ENCODE peak calls at places on chromosomes 12 and 14, in five cellular contexts. J is body of pancreas, Z is fibroblast of lung, V is uterus, C is psoas muscle. H is an unnamed sample. For H3K36me3, the result is how much of the 10 kb centered on the place peaks cover.

GRCh38 chr12:91335724-91336123 is 153.1 kb upstream of the DCN start:
- DNase-seq in J (no peak), Z (no peak), V (no peak), C (no peak), H (no peak)

GRCh38 chr14:88879016-88879415 is 54.6 kb downstream of the TTC8 start:
- DNase-seq in J (no peak), Z (peak), V (no peak), C (no peak), H (peak)

GRCh38 chr12:105100207-105100985 is 7.1 kb upstream of the WASHC4 start:
- DNase-seq in J (no peak), Z (peak), V (no peak), C (no peak), H (peak)

GRCh38 chr12:94707892-94708291 is 57.5 kb upstream of the TMCC3 start:
- DNase-seq in J (peak), Z (peak), V (peak), C (peak), H (no peak)

GRCh38 chr12:23906329-23906728 is 43.1 kb downstream of the SOX5 start:
- DNase-seq in J (no peak), Z (peak), V (no peak), C (no peak), H (no peak)

GRCh38 chr12:90331262-90331661 is 622.6 kb upstream of the ATP2B1 start:
- DNase-seq in J (no peak), Z (peak), V (no peak), C (no peak), H (no peak)

GRCh38 chr14:24013654-24014514 is 25.2 kb downstream of the DHRS4L2 start:
- DNase-seq in J (peak), Z (peak), V (peak), C (no peak), H (peak)

GRCh38 chr14:72625689-72626088 is 268.2 kb downstream of the DPF3 start:
- DNase-seq in J (no peak), Z (no peak), V (no peak), C (no peak), H (no peak)

GRCh38 chr12:127943481-127944210 is 323.3 kb upstream of the TMEM132C start:
- DNase-seq in J (no peak), Z (peak), V (no peak), C (no peak), H (no peak)

GRCh38 chr12:46459881-46460545 is 87.4 kb upstream of the SLC38A2 start:
- DNase-seq in J (no peak), Z (no peak), V (no peak), C (no peak), H (no peak)

DNA sequence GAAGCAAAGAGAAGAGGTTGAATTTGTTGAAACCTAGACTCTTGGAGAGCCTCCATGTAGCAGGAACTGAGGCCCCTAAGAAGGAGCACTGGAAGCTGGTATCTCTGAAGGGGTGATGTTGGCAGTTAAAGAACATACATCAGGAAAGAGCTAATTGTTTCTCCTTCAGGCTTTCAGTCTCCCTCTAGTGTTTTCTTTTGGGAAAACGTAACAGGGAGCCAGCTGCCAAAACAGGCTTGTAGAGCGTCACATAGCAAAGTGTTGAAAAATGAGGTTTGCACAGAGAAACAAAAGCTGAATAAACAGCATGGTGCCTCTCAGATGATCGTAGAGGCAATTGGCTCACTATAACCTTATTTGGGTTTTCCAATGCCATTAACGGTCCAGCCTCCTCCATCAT is 46.9 kb upstream of the CAND1 start:
- DNase-seq in J (no peak), Z (peak), V (no peak), C (no peak), H (peak)
- TF ChIP-seq CTCF in J (no peak), Z (peak), V (no peak), C (no peak), H (peak)

GRCh38 chr12:123598522-123598921 is 3.4 kb upstream of the DDX55 start:
- DNase-seq in J (no peak), Z (no peak), V (no peak), C (no peak), H (no peak)
- H3K36me3 ChIP-seq in J (under half), Z (under half), V (under half), C (under half), H (under half)

DNA sequence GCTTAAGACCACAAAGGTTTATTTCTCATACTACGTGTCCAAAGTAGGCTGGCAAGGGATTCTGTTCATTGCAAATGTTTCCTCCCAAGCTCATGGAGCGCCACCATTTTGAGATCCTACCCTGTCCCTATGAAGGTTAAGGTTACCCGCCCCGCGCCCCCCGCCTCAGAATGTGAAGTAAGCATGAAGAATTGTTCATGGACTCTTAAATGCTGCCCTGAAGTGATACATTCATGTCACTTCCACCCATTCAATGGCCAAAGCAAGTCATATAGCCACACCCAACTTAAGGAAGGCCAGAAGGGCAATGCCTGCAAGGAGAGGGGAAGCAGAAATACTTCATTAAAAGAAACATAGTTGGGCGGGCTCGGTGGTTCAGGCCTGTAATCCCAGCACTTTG is 4.2 kb downstream of the TMEM253 start:
- DNase-seq in J (no peak), Z (no peak), V (no peak), C (no peak), H (no peak)
- H3K4me3 ChIP-seq in J (no peak), Z (no peak), V (no peak), C (peak), H (no peak)

GRCh38 chr14:30443368-30444007 is 115.5 kb upstream of the G2E3 start:
- DNase-seq in J (no peak), Z (peak), V (no peak), C (no peak), H (peak)
- TF ChIP-seq CTCF in J (peak), Z (peak), V (no peak), C (peak), H (peak)

DNA sequence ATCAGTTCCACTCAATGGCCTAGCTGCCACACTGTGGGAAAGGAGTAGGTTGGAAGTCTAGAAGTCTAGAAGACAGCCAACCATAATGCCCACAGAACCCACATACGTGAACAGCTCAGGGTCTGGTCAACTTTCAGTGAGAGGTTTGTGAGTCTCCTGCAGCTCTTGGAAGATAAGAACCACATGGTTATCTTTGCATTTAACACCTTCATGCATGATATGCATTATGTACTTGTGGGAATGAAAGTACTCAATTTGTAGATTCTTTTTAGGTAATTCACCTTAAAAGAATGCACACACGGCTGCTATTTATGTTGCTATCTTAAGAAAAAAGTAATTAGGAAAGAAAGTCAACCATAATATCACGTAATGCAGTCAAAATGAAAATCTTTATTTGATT is 126.7 kb downstream of the ESRRB start:
- DNase-seq in J (no peak), Z (no peak), V (no peak), C (no peak), H (no peak)
- H3K36me3 ChIP-seq in J (under half), Z (under half), V (under half), C (under half), H (under half)

DNA sequence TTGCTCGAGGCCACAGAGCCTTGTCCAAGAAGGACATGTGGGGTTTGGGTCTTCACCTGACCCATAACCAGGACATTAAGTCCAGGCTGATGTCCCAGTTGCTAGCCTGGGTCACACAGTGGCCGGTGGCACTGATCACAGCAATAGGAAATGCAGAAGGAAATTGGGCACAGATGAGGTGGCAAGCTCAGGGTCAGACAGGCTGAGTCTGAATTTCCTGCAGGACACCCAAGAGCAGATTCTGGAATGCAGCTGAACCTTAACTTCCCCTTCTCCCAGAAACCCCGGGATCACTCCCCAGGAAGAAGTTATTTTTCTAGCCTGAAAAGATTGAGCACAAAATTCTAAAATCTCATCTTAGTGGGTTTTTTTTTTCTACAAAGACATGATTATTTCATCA is 199.9 kb downstream of the KSR2 start:
- DNase-seq in J (no peak), Z (no peak), V (no peak), C (no peak), H (no peak)
- H3K4me3 ChIP-seq in J (no peak), Z (no peak), V (no peak), C (no peak), H (no peak)

DNA sequence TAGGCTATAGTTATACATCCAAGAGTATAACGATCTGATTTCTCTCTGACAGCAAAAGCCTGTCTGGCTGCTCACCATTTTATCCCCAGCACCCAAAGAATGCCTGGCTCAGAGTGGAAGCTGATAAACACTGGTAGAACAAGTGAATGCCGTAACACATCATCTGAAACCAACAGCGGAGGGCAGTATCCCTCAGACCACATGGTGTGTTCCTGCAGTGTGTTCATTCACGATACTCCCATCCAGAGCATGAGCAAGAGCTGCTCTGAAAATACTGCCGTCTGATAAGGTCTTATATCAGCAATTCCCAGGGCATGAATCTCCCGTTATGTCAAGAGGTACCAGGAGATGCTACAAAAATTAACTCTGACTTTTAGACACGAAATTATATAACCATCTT is 95.9 kb downstream of the TTC7B start:
- DNase-seq in J (no peak), Z (no peak), V (no peak), C (no peak), H (no peak)
- TF ChIP-seq CTCF in J (no peak), Z (no peak), V (no peak), C (no peak), H (no peak)

GRCh38 chr12:110335481-110336045 is 54.5 kb downstream of the ATP2A2 start:
- DNase-seq in J (no peak), Z (no peak), V (no peak), C (no peak), H (no peak)
- H3K36me3 ChIP-seq in J (under half), Z (under half), V (under half), C (under half), H (under half)

DNA sequence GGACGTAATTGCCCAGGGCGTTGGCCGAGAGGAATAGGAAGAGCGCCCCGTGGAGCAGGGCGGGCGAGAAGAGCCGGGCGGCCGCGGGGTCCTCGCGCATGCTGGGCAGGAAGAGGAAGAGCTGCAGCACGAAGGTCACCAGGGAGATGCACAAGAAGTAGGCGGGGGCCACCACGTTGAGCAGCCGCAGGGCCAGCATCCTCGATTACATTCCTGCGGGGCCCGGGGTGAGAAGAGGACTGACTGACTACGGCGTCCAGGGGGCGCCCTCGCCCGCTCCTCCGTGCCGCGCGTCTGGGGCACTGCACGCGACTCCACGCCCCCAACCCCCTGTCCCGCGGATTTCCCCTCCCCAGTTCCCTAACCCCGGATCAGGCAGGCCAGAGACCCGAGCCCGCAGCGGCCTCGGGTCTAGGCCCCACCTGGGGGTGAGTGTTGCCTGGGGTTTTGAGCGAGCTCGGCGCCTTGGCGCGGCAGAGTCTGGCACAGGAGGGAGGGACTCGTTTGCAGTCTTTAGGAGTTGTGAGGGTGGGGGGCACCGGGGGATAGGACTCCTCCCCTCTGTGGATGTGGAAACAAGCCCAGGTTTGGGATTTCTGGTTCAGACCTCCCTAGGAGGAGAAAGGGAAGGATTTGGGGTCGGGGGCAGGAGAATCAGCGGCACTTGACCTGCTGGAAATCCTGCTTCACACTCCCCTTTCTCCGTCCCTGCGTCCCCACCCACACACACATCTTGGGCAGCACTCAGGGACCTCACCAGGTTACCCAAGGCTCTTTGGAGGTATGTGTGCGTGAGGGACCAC is 1.9 kb downstream of the ZDHHC22 start:
- DNase-seq in J (no peak), Z (no peak), V (no peak), C (peak), H (no peak)
- H3K4me3 ChIP-seq in J (no peak), Z (no peak), V (no peak), C (peak), H (no peak)

GRCh38 chr14:61694830-61695694 is at the start of gene HIF1A:
- DNase-seq in J (peak), Z (peak), V (peak), C (peak), H (peak)
- TF ChIP-seq CTCF in J (no peak), Z (peak), V (no peak), C (no peak), H (peak)